ENCODE peak calls at places on chromosomes 6 and 20, in eight cellular contexts. P is lower leg skin, K is heart right ventricle, M is keratinocyte, T is sigmoid colon, Z is adrenal gland, V is SJSA1, R is HAP-1. S is an unnamed sample.

GRCh38 chr6:97978855-97979271 is 695.8 kb upstream of the MMS22L start:
- DNase-seq in V (peak), M (no peak), R (peak), K (no peak), Z (no peak), T (no peak), P (no peak), S (no peak)

GRCh38 chr6:44016131-44016870 is 111.0 kb downstream of the MRPL14 start:
- DNase-seq in R (peak), M (no peak), T (peak), K (no peak), P (no peak), Z (no peak), V (no peak), S (no peak)

GRCh38 chr6:135358251-135358821 is 139.2 kb downstream of the AHI1 start:
- DNase-seq in M (no peak), P (no peak), K (no peak), T (no peak), Z (no peak), R (no peak), V (no peak), S (no peak)

GRCh38 chr20:12404941-12405340 is 487.2 kb downstream of the BTBD3 start:
- DNase-seq in M (no peak), R (no peak), T (no peak), P (no peak), Z (no peak), V (no peak), K (no peak), S (no peak)

GRCh38 chr6:85792278-85792677 is 149.6 kb upstream of the SYNCRIP start:
- DNase-seq in M (no peak), R (no peak), T (no peak), K (no peak), Z (no peak), V (no peak), P (no peak), S (no peak)

GRCh38 chr20:41223112-41223511 is 85.8 kb downstream of the PLCG1 start:
- DNase-seq in M (no peak), T (no peak), R (no peak), Z (no peak), P (no peak), K (no peak), V (no peak), S (no peak)

GRCh38 chr20:43985121-43985520 is 70.5 kb downstream of the TOX2 start:
- DNase-seq in Z (no peak), P (no peak), R (no peak), M (no peak), V (no peak), T (no peak), K (no peak), S (no peak)

GRCh38 chr20:63064745-63065711 is 58.3 kb upstream of the BHLHE23 start:
- DNase-seq in M (no peak), T (peak), R (no peak), K (no peak), V (peak), P (no peak), Z (no peak), S (no peak)

GRCh38 chr6:37980222-37980595 is 160.7 kb downstream of the ZFAND3 start:
- DNase-seq in R (no peak), T (no peak), P (no peak), K (no peak), Z (no peak), M (no peak), V (no peak), S (no peak)
- H3K4me3 ChIP-seq in R (no peak), T (no peak), P (no peak), K (no peak), Z (no peak), M (no peak), V (no peak), S (no peak)

GRCh38 chr6:167287513-167288048 is 3.5 kb upstream of the UNC93A start:
- DNase-seq in V (no peak), Z (no peak), T (no peak), R (no peak), M (no peak), K (no peak), P (no peak), S (no peak)
- H3K4me3 ChIP-seq in V (no peak), Z (no peak), T (no peak), R (no peak), M (no peak), K (no peak), P (no peak), S (no peak)

GRCh38 chr6:128570439-128571063 is 50.2 kb upstream of the PTPRK start:
- DNase-seq in Z (no peak), P (no peak), R (no peak), T (no peak), V (no peak), K (no peak), M (no peak), S (peak)
- H3K4me3 ChIP-seq in Z (no peak), P (no peak), R (no peak), T (no peak), V (no peak), K (no peak), M (peak), S (no peak)

DNA sequence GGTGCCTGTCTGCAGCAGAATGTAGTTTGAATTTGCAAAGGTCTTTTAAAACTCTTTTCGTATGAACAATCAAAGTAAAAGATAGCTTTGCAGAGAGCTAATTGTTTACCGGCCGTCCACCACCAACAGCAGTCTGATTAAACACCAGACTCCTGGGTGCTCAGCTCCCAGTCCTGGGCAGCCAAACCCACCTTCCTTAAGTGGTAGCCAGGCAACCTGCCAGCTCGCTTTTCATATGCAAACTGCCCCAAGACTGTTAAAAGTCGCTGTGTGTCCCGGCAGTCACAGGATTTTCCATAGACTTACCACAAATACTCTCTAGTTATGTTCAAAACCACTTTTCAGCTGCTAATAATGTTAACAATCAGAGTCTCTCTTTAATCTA is 849 bp downstream of the THBS2 start:
- DNase-seq in P (no peak), Z (no peak), R (peak), T (peak), V (no peak), M (no peak), K (no peak), S (no peak)
- H3K4me3 ChIP-seq in P (peak), Z (no peak), R (peak), T (peak), V (no peak), M (peak), K (peak), S (peak)

GRCh38 chr6:169798764-169799473 is 47.5 kb downstream of the ERMARD start:
- DNase-seq in K (no peak), V (no peak), M (no peak), R (no peak), Z (no peak), P (no peak), T (no peak), S (no peak)

GRCh38 chr6:169801396-169802160 is 50.2 kb downstream of the ERMARD start:
- DNase-seq in Z (no peak), T (no peak), P (no peak), K (no peak), R (no peak), M (no peak), V (peak), S (peak)

GRCh38 chr6:169800116-169800667 is 48.8 kb downstream of the ERMARD start:
- DNase-seq in Z (no peak), P (no peak), T (no peak), V (no peak), M (no peak), K (no peak), R (no peak), S (peak)

GRCh38 chr6:169799474-169799926 is 48.1 kb downstream of the ERMARD start:
- DNase-seq in P (no peak), K (no peak), V (no peak), R (no peak), Z (no peak), M (no peak), T (no peak), S (peak)

GRCh38 chr6:169800668-169801395 is 49.4 kb downstream of the ERMARD start:
- DNase-seq in M (no peak), R (no peak), T (no peak), P (no peak), V (peak), Z (peak), K (no peak), S (peak)
- H3K4me3 ChIP-seq in M (no peak), R (no peak), T (no peak), P (no peak), V (no peak), Z (no peak), K (no peak), S (no peak)

DNA sequence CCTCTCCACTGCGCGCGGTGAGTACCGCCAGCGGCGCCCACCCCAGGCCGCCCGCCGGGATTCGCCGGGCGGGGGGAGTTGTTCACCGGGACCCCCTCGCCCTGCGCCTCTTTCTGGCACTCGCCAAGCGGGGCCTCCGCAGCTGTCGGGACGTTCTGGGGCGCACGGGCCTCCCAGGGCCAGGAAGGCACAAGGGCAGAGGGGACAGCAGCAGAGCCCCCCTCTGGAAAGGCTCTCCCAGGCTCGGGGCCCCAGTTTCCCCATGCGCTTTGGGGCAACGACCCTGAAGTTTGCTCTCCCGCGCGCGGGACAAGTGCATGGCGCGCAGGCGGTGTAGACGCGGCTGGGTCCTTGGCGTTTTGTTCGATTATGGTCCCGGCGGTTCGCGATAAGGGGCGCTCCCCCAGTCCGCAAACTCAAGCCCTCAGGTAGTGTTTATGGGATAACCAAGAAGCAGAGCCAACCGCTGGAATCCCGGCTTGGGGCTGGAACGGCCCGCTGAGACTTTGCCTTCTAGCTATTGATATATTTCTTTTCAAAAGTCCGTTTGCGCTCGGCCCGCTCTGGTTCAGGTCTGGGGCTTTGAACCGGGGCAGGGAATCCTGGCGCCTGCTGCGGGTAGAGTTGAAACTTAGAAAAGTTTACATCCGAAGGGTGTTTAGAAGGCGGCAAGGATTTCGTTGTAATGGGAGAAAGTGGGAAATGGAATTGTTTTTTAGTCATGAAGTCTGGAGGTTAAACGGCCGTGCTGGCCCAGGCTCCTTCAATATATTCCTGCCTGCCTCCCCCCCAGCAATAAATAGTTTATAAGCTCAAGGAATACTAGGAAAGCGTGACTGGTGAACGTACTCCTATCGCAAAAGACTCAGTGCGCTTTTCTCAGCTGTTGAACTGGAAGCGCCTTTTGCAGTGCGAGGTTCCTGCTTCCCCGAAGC is 595 bp downstream of the EYA2 start:
- DNase-seq in M (no peak), Z (no peak), P (no peak), R (no peak), T (no peak), V (no peak), K (no peak), S (peak)
- H3K4me3 ChIP-seq in M (no peak), Z (no peak), P (peak), R (no peak), T (peak), V (no peak), K (peak), S (peak)

GRCh38 chr20:25018425-25018824 is 25.9 kb upstream of the APMAP start:
- DNase-seq in Z (no peak), P (no peak), M (no peak), T (peak), R (no peak), K (no peak), V (peak), S (no peak)
- H3K4me3 ChIP-seq in Z (no peak), P (no peak), M (no peak), T (no peak), R (no peak), K (no peak), V (no peak), S (no peak)

GRCh38 chr6:10390495-10391298 is 24.2 kb downstream of the TFAP2A start:
- DNase-seq in K (no peak), Z (no peak), R (no peak), T (no peak), P (no peak), V (no peak), M (no peak), S (no peak)
- H3K4me3 ChIP-seq in K (no peak), Z (no peak), R (no peak), T (no peak), P (no peak), V (no peak), M (no peak), S (no peak)

DNA sequence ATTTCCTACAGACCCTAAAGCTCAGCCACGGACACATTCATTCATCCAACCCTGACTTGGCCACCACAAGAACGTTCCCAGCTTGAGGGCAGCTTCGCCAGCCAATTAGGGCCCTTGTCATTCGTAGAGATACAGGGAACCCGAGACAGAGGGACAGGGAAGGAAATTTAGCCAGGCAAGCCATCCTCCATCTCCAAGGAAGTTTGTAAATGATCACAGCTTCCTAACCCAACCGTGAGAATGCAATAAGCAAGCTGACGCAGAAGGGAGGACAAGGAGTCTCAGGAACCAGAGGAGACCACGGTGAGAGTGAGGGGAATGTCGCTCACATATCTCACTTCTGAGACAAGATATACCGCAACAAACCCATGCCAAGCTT is 1.4 kb downstream of the TRAM2 start:
- DNase-seq in V (no peak), Z (no peak), R (no peak), T (no peak), K (no peak), M (no peak), P (peak), S (no peak)
- H3K4me3 ChIP-seq in V (peak), Z (peak), R (peak), T (peak), K (peak), M (peak), P (no peak), S (no peak)